ENCODE peak calls at places on chromosomes 4 and X, in nine cellular contexts. G is germinal center, A is H4, P is Kasumi-1, V is PC-3, J is neural crest cell, M is cardiac muscle cell, C is AG09319, E is Right ventricle myocardium superior. D is an unnamed sample.

GRCh38 chr4:23022032-23022431 is 329.3 kb downstream of the GBA3 start:
- DNase-seq in V (peak; percentile 89), E (no peak), M (no peak), J (no peak), C (peak; percentile 44), A (peak; percentile 83), G (no peak), P (no peak), D (no peak)

GRCh38 chr4:38085394-38086150 is 125.4 kb downstream of the PTTG2 start:
- DNase-seq in V (no peak), E (no peak), A (no peak), C (no peak), G (no peak), P (no peak), J (no peak), M (no peak), D (no peak)

GRCh38 chr4:95594629-95595028 is 45.9 kb upstream of the UNC5C start:
- DNase-seq in A (no peak), P (no peak), E (no peak), C (no peak), J (no peak), M (no peak), V (no peak), G (no peak), D (no peak)

GRCh38 chr4:104394409-104394813 is 100.3 kb downstream of the CXXC4 start:
- DNase-seq in M (peak; percentile 38), A (no peak), G (no peak), C (no peak), P (no peak), E (no peak), J (no peak), V (no peak), D (no peak)

GRCh38 chrX:30620980-30621716 is 32.1 kb upstream of the GK start:
- DNase-seq in M (no peak), A (peak; percentile 37), G (no peak), P (peak; percentile 46), E (no peak), J (no peak), C (peak; percentile 48), V (peak; percentile 78), D (no peak)

GRCh38 chr4:87058272-87059073 is 123.7 kb downstream of the AFF1 start:
- DNase-seq in M (no peak), P (no peak), G (no peak), J (no peak), C (no peak), V (peak; percentile 70), A (peak; percentile 49), E (no peak), D (no peak)

GRCh38 chr4:151673913-151674520 is 86.8 kb downstream of the GATB start:
- DNase-seq in P (no peak), C (no peak), G (no peak), M (no peak), A (no peak), V (no peak), J (no peak), E (no peak), D (no peak)

GRCh38 chr4:70397580-70397979 is at the start of gene OPRPN:
- DNase-seq in E (no peak), P (no peak), M (no peak), J (no peak), C (no peak), A (no peak), V (no peak), G (no peak), D (no peak)

GRCh38 chr4:169136796-169137554 is 126.9 kb upstream of the CBR4 start:
- DNase-seq in J (no peak), C (no peak), M (no peak), A (no peak), V (no peak), G (no peak), P (no peak), E (no peak), D (no peak)

GRCh38 chr4:41990029-41990382 is 324 bp upstream of the SLC30A9 start:
- DNase-seq in P (no peak), M (no peak), G (peak; percentile 7), A (no peak), J (no peak), V (no peak), E (no peak), C (no peak), D (no peak)

GRCh38 chr4:183729430-183730328 is 70.6 kb downstream of the TRAPPC11 start:
- DNase-seq in E (no peak), V (no peak), M (no peak), C (no peak), P (no peak), J (no peak), G (no peak), A (no peak), D (no peak)

GRCh38 chr4:150119492-150119891 is 41.2 kb downstream of the DCLK2 start:
- DNase-seq in A (no peak), E (no peak), M (no peak), J (no peak), V (peak; percentile 76), C (no peak), G (no peak), P (no peak), D (no peak)